ENCODE peak calls at places on chromosome 19, in five cellular contexts. F is pancreas; B is adrenal gland; H is neural progenitor cell; I is naive thymus-derived CD4-positive, alpha-beta T cell. W is an unnamed sample. For H3K9me3, the result is how much of the 10 kb centered on the place peaks cover.

GRCh38 chr19:33134571-33135041 is 2.7 kb downstream of the WDR88 start:
- DNase-seq in I (no peak), F (no peak), H (peak), B (no peak), W (no peak)

GRCh38 chr19:677601-678380 is 1.6 kb downstream of the FSTL3 start:
- DNase-seq in B (peak), F (no peak), I (no peak), H (no peak), W (no peak)

GRCh38 chr19:34370117-34370516 is 5.1 kb downstream of the GPI start:
- DNase-seq in B (no peak), I (no peak), H (no peak), F (no peak), W (no peak)

GRCh38 chr19:47542030-47542475 is 27.2 kb upstream of the NAPA start:
- DNase-seq in H (no peak), B (no peak), I (no peak), F (no peak), W (no peak)

GRCh38 chr19:1325568-1326294 is 40.1 kb downstream of the EFNA2 start:
- DNase-seq in H (no peak), B (no peak), F (peak), I (no peak), W (no peak)

GRCh38 chr19:28296506-28296905 is 916.4 kb downstream of the UQCRFS1 start:
- DNase-seq in H (no peak), F (no peak), I (no peak), B (no peak), W (no peak)

GRCh38 chr19:1027953-1028902 is 1.8 kb downstream of the CNN2 start:
- DNase-seq in I (no peak), B (peak), H (peak), F (peak), W (peak)

GRCh38 chr19:29526730-29527499 is 1.1 kb downstream of the VSTM2B start:
- DNase-seq in H (peak), F (no peak), B (no peak), I (no peak), W (no peak)

GRCh38 chr19:34963531-34964406 is at the start of gene ZNF792:
- DNase-seq in H (peak), F (peak), B (peak), I (peak), W (peak)

GRCh38 chr19:3785938-3786824 is at the start of gene MATK:
- DNase-seq in H (peak), F (no peak), I (no peak), B (no peak), W (no peak)

GRCh38 chr19:4390017-4390861 is 10.1 kb downstream of the SH3GL1 start:
- DNase-seq in H (peak), B (peak), F (no peak), I (no peak), W (no peak)

GRCh38 chr19:40586611-40587010 is 9.9 kb downstream of the SHKBP1 start:
- DNase-seq in B (no peak), I (no peak), F (no peak), H (no peak), W (no peak)

GRCh38 chr19:10553943-10554381 is 10.3 kb downstream of the ATG4D start:
- DNase-seq in I (no peak), F (no peak), H (no peak), B (no peak), W (no peak)

GRCh38 chr19:45999653-46000121 is 4.4 kb downstream of the CCDC61 start:
- DNase-seq in B (peak), I (no peak), H (peak), F (peak), W (no peak)

GRCh38 chr19:4012092-4012974 is 4.8 kb downstream of the PIAS4 start:
- DNase-seq in F (peak), I (no peak), H (no peak), B (no peak), W (no peak)

GRCh38 chr19:7942981-7943443 is 454 bp downstream of the TIMM44 start:
- DNase-seq in I (no peak), F (no peak), B (no peak), H (no peak), W (no peak)

GRCh38 chr19:39661565-39661964 is 5.9 kb downstream of the LGALS16 start:
- DNase-seq in F (no peak), I (no peak), B (no peak), H (no peak), W (no peak)

GRCh38 chr19:4347521-4347920 is 4.2 kb downstream of the MPND start:
- DNase-seq in H (no peak), F (no peak), B (no peak), I (no peak), W (no peak)

GRCh38 chr19:48629599-48630288 is 7.4 kb downstream of the DBP start:
- DNase-seq in I (no peak), B (peak), H (peak), F (peak), W (no peak)

DNA sequence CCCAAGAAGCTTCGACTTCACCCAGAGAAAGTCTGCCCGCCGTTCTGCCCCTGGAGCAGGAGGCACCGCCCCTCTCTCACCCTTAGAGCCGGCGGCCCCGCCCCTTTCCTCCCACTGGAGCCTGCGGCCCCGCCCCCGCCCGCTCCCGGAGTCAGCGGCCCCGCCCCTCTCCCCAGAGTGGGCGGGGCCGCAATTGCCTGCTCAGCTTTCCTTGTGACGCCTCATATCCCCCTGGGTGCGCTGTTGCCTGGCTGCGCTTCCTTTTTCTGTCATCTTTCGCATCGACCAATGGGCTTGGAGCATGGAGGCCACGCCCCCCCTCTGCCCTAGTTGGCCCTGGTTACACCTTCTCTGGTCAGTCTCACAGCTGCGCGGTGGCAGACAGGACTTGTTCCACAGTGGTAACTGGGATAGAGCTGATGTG is 38.2 kb upstream of the ZNF492 start:
- DNase-seq in H (no peak), B (peak), F (peak), I (no peak), W (no peak)
- H3K9me3 ChIP-seq in H (under half), B (under half), F (under half), I (under half), W (under half)

GRCh38 chr19:6061420-6062130 is 48.7 kb downstream of the RFX2 start:
- DNase-seq in B (peak), I (no peak), H (no peak), F (no peak), W (no peak)

GRCh38 chr19:6058411-6059201 is 51.7 kb downstream of the RFX2 start:
- DNase-seq in I (no peak), F (no peak), H (no peak), B (peak), W (no peak)

GRCh38 chr19:6060600-6061391 is 49.5 kb downstream of the RFX2 start:
- DNase-seq in H (peak), F (no peak), I (no peak), B (peak), W (no peak)

GRCh38 chr19:6059396-6059947 is 50.8 kb downstream of the RFX2 start:
- DNase-seq in I (no peak), H (no peak), F (no peak), B (peak), W (no peak)

DNA sequence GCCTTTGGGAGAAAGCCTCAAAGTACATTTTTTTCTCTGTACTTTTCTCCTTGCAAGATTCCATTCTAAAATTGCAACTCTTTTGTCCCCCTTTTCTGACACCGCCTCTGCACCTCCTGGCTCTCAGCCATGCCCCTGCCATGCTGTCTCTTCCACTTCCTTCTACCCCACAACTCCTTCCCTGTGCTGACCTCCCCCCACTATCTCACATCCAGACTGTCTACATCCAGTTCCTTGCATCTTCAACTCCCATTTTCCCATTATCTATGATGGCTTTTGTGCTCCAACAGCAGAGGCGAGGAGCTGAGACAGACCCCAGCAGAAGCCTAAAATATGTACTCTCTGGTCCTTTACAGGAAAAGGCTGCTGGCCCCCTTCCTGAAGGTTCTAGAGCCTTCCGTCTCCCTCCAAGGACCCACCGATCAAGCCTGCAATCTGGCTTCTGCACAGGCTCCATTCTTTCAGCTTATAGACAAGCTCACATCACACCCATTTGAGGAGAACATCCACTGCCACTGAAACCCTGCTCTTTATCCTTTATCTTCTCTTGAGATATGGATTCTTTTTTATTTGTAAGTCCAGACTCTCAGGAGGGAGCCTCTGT is 50.2 kb downstream of the RFX2 start:
- DNase-seq in H (no peak), I (no peak), B (peak), F (no peak), W (no peak)
- H3K9me3 ChIP-seq in H (under half), I (under half), B (under half), F (under half), W (under half)

DNA sequence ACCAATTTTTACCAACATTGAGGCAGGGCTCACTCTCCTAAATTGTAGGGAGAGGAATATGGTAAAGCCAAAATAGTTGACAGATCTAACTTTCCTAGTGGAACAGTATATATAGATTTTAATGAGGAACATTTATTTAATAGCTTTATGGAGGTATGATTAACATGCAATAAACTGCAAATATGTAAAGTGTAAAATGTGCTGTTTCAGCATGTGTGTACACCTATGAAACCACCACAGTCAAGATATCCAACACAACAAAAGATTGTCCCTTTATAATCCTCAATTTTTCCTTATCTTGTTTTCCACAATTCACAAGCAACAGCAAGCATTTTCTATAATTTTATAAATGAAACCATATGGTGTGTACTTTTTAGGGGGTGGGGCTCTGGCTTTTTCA is 4.1 kb upstream of the TRAPPC2B start:
- DNase-seq in F (no peak), I (no peak), B (no peak), H (no peak), W (no peak)
- H3K9me3 ChIP-seq in F (under half), I (under half), B (under half), H (under half), W (under half)

GRCh38 chr19:11606484-11606883 is 9.2 kb downstream of the ZNF627 start:
- DNase-seq in I (no peak), F (no peak), B (no peak), H (no peak), W (no peak)

GRCh38 chr19:11617207-11618062 is 20.2 kb downstream of the ZNF627 start:
- DNase-seq in F (no peak), I (no peak), B (no peak), H (no peak), W (no peak)

GRCh38 chr19:11612816-11613511 is 15.7 kb downstream of the ZNF627 start:
- DNase-seq in I (no peak), F (no peak), B (no peak), H (no peak), W (no peak)

DNA sequence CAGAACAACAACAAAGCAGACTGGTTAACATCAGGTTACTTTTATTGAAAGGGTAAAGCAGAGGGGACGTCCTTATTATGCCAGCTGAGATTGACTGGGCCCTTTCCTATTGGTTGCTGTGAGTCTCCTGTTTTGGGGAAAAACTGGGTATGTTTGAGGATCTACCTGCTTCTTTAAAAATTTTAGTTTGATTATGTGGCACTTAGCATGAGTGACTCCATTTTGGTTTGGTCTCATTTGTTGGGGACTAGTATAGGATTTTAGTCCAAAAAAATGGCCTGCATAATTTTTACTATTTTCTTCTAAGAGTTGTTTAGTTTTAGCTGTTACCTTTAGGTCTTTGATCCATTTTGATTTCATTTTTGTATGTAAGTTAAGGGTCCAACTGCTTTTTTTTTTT is 14.4 kb downstream of the ZNF627 start:
- DNase-seq in I (no peak), F (no peak), B (no peak), H (no peak), W (no peak)
- H3K9me3 ChIP-seq in I (under half), F (under half), B (under half), H (under half), W (under half)

GRCh38 chr19:36963262-36963661 is 47.1 kb downstream of the ZNF568 start:
- DNase-seq in H (no peak), B (no peak), I (no peak), F (no peak), W (no peak)
- H3K9me3 ChIP-seq in H (under half), B (under half), I (under half), F (under half), W (under half)

GRCh38 chr19:56613639-56614038 is 18.5 kb downstream of the ZNF71 start:
- DNase-seq in I (no peak), B (no peak), H (no peak), F (no peak), W (no peak)

GRCh38 chr19:56622374-56622773 is 20.6 kb upstream of the SMIM17 start:
- DNase-seq in F (no peak), I (no peak), B (no peak), H (no peak), W (no peak)

GRCh38 chr19:56623006-56623405 is 20.0 kb upstream of the SMIM17 start:
- DNase-seq in I (no peak), B (no peak), H (no peak), F (no peak), W (no peak)

GRCh38 chr19:56617531-56617930 is 22.4 kb downstream of the ZNF71 start:
- DNase-seq in B (no peak), H (no peak), I (no peak), F (no peak), W (no peak)

DNA sequence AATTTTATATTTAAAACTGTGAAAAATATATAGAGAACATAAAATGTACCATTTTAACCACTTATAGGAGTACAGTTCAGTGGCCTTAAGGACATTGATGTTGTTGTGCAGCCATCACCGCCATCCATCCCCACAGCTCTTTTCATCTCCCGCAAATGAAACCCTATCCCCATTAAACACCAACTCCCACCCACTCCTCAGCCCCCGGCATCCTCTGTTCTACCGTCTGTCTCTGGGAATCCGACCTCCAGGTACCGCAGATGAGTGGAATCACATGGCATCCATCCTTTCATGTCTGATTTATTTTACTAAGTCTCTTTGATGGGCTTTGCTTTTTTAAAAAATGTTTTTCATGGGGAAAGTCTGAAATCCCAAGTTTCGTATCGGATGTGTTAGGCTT is 23.8 kb upstream of the SMIM17 start:
- DNase-seq in I (no peak), B (no peak), H (no peak), F (no peak), W (no peak)
- H3K9me3 ChIP-seq in I (under half), B (under half), H (under half), F (under half), W (half or more)

DNA sequence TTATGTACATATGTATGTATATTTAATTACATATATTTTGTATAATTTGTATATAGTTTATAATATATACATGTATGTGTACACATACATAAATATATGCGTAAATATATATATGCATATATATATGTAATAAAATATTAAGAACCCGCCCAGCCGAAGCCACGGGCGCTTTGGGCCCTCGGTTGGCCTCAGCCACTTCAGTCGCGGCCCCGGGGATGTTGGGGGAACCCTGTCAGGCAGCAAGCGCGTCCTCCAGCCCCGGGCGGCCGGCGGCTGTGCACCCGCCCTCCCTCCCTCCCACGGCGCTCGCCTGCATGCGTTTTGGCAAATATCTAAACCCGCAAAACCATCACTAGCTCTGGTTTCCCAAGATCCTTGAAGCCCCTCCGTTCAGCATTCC is 7.9 kb upstream of the ZNF606 start:
- DNase-seq in H (no peak), F (no peak), I (no peak), B (no peak), W (no peak)
- H3K9me3 ChIP-seq in H (under half), F (under half), I (under half), B (under half), W (half or more)

GRCh38 chr19:37009871-37010270 is 68.4 kb upstream of the ZNF420 start:
- DNase-seq in H (no peak), I (no peak), B (no peak), F (no peak), W (no peak)
- H3K9me3 ChIP-seq in H (under half), I (under half), B (under half), F (under half), W (half or more)

GRCh38 chr19:16619456-16619855 is 8.5 kb downstream of the MED26 start:
- DNase-seq in B (peak), F (peak), I (no peak), H (no peak), W (no peak)

GRCh38 chr19:16618248-16618647 is 9.8 kb downstream of the MED26 start:
- DNase-seq in H (no peak), B (no peak), I (no peak), F (no peak), W (no peak)

GRCh38 chr19:16620018-16620417 is 8.0 kb downstream of the MED26 start:
- DNase-seq in B (no peak), F (no peak), I (no peak), H (no peak), W (no peak)

GRCh38 chr19:16621165-16621800 is 6.7 kb downstream of the MED26 start:
- DNase-seq in B (no peak), F (no peak), I (no peak), H (no peak), W (no peak)

DNA sequence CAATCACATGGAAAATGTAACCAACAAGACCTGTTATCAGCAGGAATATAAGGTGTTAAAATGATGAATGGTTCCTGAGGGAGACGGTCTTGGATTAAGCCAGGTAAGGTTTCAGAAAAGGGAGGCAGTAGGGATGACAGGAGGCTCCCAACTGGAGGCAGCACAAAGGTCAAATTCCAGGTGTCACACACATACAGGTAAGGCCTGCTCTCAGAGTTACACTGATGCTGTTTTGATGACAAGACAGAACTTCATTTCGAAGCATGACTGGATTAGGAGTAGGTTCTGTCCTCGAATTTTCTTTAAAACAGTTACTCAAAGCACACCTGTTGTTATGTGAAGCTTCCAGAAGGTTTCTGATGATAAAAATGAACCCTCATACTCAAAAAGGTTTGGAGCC is 7.4 kb downstream of the MED26 start:
- DNase-seq in F (no peak), H (no peak), B (no peak), I (no peak), W (no peak)
- H3K9me3 ChIP-seq in F (under half), H (under half), B (under half), I (under half), W (under half)

W was measured in AG04450.